ENCODE peak calls at places on chromosomes 1 and 21, in four cellular contexts. A is kidney glomerular epithelial cell; C is astrocyte of the spinal cord; E is CD8-positive, alpha-beta T cell. R is an unnamed sample.

GRCh38 chr1:68442006-68442405 is 7.7 kb downstream of the RPE65 start:
- DNase-seq in A (no peak), C (no peak), E (no peak), R (no peak)

GRCh38 chr1:15064217-15064929 is 89.2 kb upstream of the TMEM51 start:
- DNase-seq in A (no peak), C (no peak), E (no peak), R (peak)

GRCh38 chr1:180185971-180186645 is 31.4 kb downstream of the QSOX1 start:
- DNase-seq in A (no peak), C (no peak), E (no peak), R (no peak)

GRCh38 chr1:8598783-8599182 is 218.7 kb downstream of the RERE start:
- DNase-seq in A (no peak), C (peak), E (no peak), R (no peak)

GRCh38 chr1:98051065-98051675 is 130.3 kb upstream of the DPYD start:
- DNase-seq in A (peak), C (peak), E (peak), R (peak)

GRCh38 chr1:235207202-235207565 is 46.1 kb upstream of the RBM34 start:
- DNase-seq in A (no peak), C (peak), E (peak), R (no peak)

GRCh38 chr1:1013922-1014617 is 773 bp downstream of the ISG15 start:
- DNase-seq in A (no peak), C (no peak), E (no peak), R (no peak)

GRCh38 chr1:2438038-2438437 is 25.7 kb upstream of the PEX10 start:
- DNase-seq in A (no peak), C (no peak), E (no peak), R (no peak)

GRCh38 chr1:103525114-103525606 is 339 bp upstream of the RNPC3 start:
- DNase-seq in A (peak), C (peak), E (no peak), R (peak)

GRCh38 chr21:41601573-41602371 is 93.8 kb upstream of the TMPRSS2 start:
- DNase-seq in A (peak), C (no peak), E (no peak), R (peak)